ENCODE peak calls at places on chromosome 10, in five cellular contexts. Z is effector CD4-positive, alpha-beta T cell; M is nephron progenitor cell; H is AG09309; V is psoas muscle. L is an unnamed sample.

GRCh38 chr10:122510736-122511135 is 49.4 kb downstream of the HTRA1 start:
- DNase-seq in Z (no peak), M (no peak), H (no peak), V (no peak), L (no peak)

GRCh38 chr10:84214612-84215235 is 10.6 kb downstream of the LRIT2 start:
- DNase-seq in Z (no peak), M (peak; percentile 16), H (no peak), V (no peak), L (no peak)

GRCh38 chr10:30873408-30873807 is 158.3 kb downstream of the ZNF438 start:
- DNase-seq in Z (no peak), M (no peak), H (no peak), V (no peak), L (no peak)

GRCh38 chr10:95475827-95476481 is 85.2 kb downstream of the SORBS1 start:
- DNase-seq in Z (no peak), M (no peak), H (no peak), V (peak; percentile 73), L (no peak)

GRCh38 chr10:71964669-71965515 is 697 bp downstream of the CHST3 start:
- DNase-seq in Z (no peak), M (peak; percentile 48), H (no peak), V (peak; percentile 89), L (no peak)

GRCh38 chr10:15795000-15795792 is 65.1 kb downstream of the MINDY3 start:
- DNase-seq in Z (no peak), M (no peak), H (no peak), V (no peak), L (no peak)

GRCh38 chr10:58512470-58513188 is at the start of gene BICC1:
- DNase-seq in Z (no peak), M (peak; percentile 81), H (no peak), V (peak; percentile 73), L (no peak)

GRCh38 chr10:90227259-90227658 is 525.9 kb downstream of the KIF20B start:
- DNase-seq in Z (no peak), M (no peak), H (peak; percentile 4), V (no peak), L (no peak)

GRCh38 chr10:67609996-67610793 is 85.8 kb downstream of the CTNNA3 start:
- DNase-seq in Z (no peak), M (no peak), H (peak; percentile 3), V (no peak), L (no peak)

GRCh38 chr10:6431186-6431585 is 148.9 kb downstream of the PRKCQ start:
- DNase-seq in Z (no peak), M (no peak), H (no peak), V (no peak), L (no peak)

L was measured in activated effector memory CD4-positive, alpha-beta T cell treated with Interleukin-2 at 50 U/mL for 16 hours.